ENCODE peak calls at places on chromosomes 4 and X, in eight cellular contexts. C, W, X, A, Z, I, E and K are unnamed samples.

GRCh38 chr4:88803600-88804096 is 106.0 kb upstream of the NAP1L5 start:
- DNase-seq in C (peak), W (peak), X (no peak), A (peak), Z (peak), I (no peak), E (peak), K (no peak)

GRCh38 chr4:70183168-70183939 is 12.2 kb upstream of the ODAM start:
- DNase-seq in C (peak), W (peak), X (peak), A (peak), Z (peak), I (no peak), E (no peak), K (peak)

GRCh38 chrX:145832796-145833195 is 15.2 kb downstream of the SLITRK2 start:
- DNase-seq in C (no peak), W (no peak), X (no peak), A (no peak), Z (no peak), I (no peak), E (no peak), K (no peak)

GRCh38 chrX:40423299-40423698 is 157.5 kb upstream of the ATP6AP2 start:
- DNase-seq in C (peak), W (peak), X (no peak), A (no peak), Z (no peak), I (peak), E (no peak), K (no peak)

GRCh38 chr4:75255261-75255660 is 258.9 kb downstream of the RCHY1 start:
- DNase-seq in C (no peak), W (no peak), X (no peak), A (no peak), Z (no peak), I (no peak), E (no peak), K (no peak)

GRCh38 chrX:150080497-150080896 is 142.2 kb upstream of the EOLA2 start:
- DNase-seq in C (no peak), W (no peak), X (no peak), A (no peak), Z (no peak), I (no peak), E (no peak), K (no peak)

GRCh38 chr4:1551211-1551610 is 132.9 kb downstream of the FAM53A start:
- DNase-seq in C (no peak), W (no peak), X (no peak), A (no peak), Z (no peak), I (no peak), E (no peak), K (no peak)

GRCh38 chr4:179285696-179286095 is 1843.5 kb upstream of the AGA start:
- DNase-seq in C (no peak), W (no peak), X (no peak), A (no peak), Z (no peak), I (no peak), E (no peak), K (no peak)

GRCh38 chr4:37964734-37965457 is 4.7 kb downstream of the PTTG2 start:
- DNase-seq in C (no peak), W (no peak), X (no peak), A (no peak), Z (no peak), I (no peak), E (no peak), K (no peak)

GRCh38 chr4:42655921-42656735 is 777 bp downstream of the ATP8A1 start:
- DNase-seq in C (no peak), W (no peak), X (no peak), A (no peak), Z (no peak), I (peak), E (peak), K (no peak)

GRCh38 chrX:111123125-111123524 is 27.1 kb downstream of the PAK3 start:
- DNase-seq in C (no peak), W (no peak), X (no peak), A (no peak), Z (no peak), I (no peak), E (no peak), K (no peak)

GRCh38 chr4:53748328-53748772 is 157.1 kb upstream of the LNX1 start:
- DNase-seq in C (no peak), W (no peak), X (no peak), A (no peak), Z (no peak), I (no peak), E (no peak), K (peak)
- H3K4me3 ChIP-seq in C (no peak), W (no peak), X (no peak), A (no peak), Z (no peak), I (no peak), E (no peak), K (no peak)

GRCh38 chr4:21184788-21185187 is 484.5 kb downstream of the PACRGL start:
- DNase-seq in C (no peak), W (no peak), X (no peak), A (no peak), Z (no peak), I (no peak), E (no peak), K (no peak)
- TF ChIP-seq CTCF in C (peak), W (no peak), X (no peak), A (no peak), Z (no peak), I (no peak), E (no peak), K (no peak)

GRCh38 chr4:47809654-47810203 is 28.1 kb downstream of the CORIN start:
- DNase-seq in C (no peak), W (no peak), X (no peak), A (peak), Z (no peak), I (no peak), E (no peak), K (no peak)

GRCh38 chr4:47817275-47817674 is 20.6 kb downstream of the CORIN start:
- DNase-seq in C (no peak), W (no peak), X (no peak), A (no peak), Z (no peak), I (no peak), E (no peak), K (no peak)

GRCh38 chr4:47816748-47817147 is 21.1 kb downstream of the CORIN start:
- DNase-seq in C (no peak), W (no peak), X (no peak), A (no peak), Z (no peak), I (no peak), E (no peak), K (no peak)

DNA sequence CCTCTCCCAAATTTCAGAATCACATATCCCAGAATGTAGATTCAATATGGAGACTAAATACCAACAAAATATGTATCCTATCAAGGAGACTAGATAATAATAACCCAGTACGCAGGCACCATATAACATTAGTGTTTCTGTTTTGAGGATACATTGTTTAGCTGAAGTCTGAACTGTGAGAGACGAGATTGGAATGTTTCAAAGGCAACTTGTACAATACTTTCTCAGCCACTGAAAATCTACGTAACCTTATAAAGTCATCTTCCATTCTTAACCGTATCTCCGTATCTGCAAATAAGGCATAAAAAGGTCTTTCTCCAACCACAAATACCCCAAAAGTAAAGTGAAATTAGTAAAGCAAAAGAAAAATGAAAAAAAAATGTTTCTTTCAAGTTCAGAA is 23.0 kb downstream of the CORIN start:
- DNase-seq in C (no peak), W (no peak), X (no peak), A (peak), Z (peak), I (no peak), E (no peak), K (no peak)
- H3K4me3 ChIP-seq in C (no peak), W (no peak), X (no peak), A (peak), Z (peak), I (no peak), E (no peak), K (no peak)

GRCh38 chr4:186727977-186728519 is 4.4 kb upstream of the FAT1 start:
- DNase-seq in C (peak), W (no peak), X (no peak), A (no peak), Z (peak), I (no peak), E (no peak), K (no peak)
- TF ChIP-seq CTCF in C (no peak), W (peak), X (peak), A (no peak), Z (peak), I (no peak), E (no peak), K (no peak)

DNA sequence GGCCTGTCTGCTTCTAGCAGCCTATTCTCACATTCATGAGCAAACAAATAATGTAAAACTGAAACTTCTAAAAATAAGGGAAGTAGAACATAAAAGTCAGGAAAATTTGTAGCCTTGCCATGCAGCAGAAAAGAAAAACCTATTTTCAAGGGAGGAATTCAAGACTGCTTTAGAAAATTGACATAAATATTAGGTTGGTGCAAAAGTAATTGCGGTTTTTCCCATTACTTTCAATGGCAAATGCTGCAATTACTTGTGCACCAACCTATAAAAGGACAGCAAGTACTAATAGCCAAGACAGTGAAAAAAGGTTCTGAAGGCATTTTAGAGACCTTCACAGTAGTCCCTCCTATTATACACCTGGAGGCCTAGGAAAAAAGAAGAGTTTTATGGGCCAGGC is 457.8 kb downstream of the KLHL4 start:
- DNase-seq in C (no peak), W (no peak), X (no peak), A (no peak), Z (no peak), I (no peak), E (no peak), K (no peak)
- H3K4me3 ChIP-seq in C (no peak), W (no peak), X (no peak), A (no peak), Z (no peak), I (no peak), E (no peak), K (no peak)

GRCh38 chr4:7850489-7850888 is 89.2 kb downstream of the AFAP1 start:
- DNase-seq in C (no peak), W (no peak), X (no peak), A (no peak), Z (no peak), I (no peak), E (no peak), K (no peak)
- TF ChIP-seq CTCF in C (no peak), W (no peak), X (peak), A (no peak), Z (no peak), I (no peak), E (no peak), K (peak)